ENCODE peak calls at places on chromosomes 3 and 15, in ten cellular contexts. I is HL-60; B is pancreas; S is neural crest cell; F is AG04450; L is CD8-positive, alpha-beta T cell; C is endothelial cell; A is psoas muscle; M is kidney epithelial cell; J is RWPE1. V is an unnamed sample.

GRCh38 chr3:48430359-48431101 is 644 bp upstream of the PLXNB1 start:
- DNase-seq in S (no peak), B (peak), L (no peak), M (no peak), I (no peak), A (no peak), J (no peak), C (no peak), F (no peak), V (no peak)

GRCh38 chr15:27089676-27090075 is 118.7 kb downstream of the GABRG3 start:
- DNase-seq in B (no peak), S (no peak), C (no peak), I (no peak), F (no peak), L (no peak), M (no peak), A (no peak), J (no peak), V (no peak)

GRCh38 chr3:25663324-25664065 is 1.2 kb downstream of the TOP2B start:
- DNase-seq in B (no peak), L (peak), C (peak), I (peak), J (no peak), S (no peak), M (no peak), A (no peak), F (no peak), V (no peak)

GRCh38 chr3:154112146-154112545 is 9.0 kb upstream of the ARHGEF26 start:
- DNase-seq in J (no peak), S (no peak), L (no peak), M (no peak), F (no peak), A (no peak), C (no peak), I (no peak), B (no peak), V (no peak)

GRCh38 chr3:40312661-40313226 is 3.2 kb downstream of the EIF1B start:
- DNase-seq in A (no peak), L (no peak), M (no peak), F (no peak), C (no peak), B (no peak), J (no peak), I (no peak), S (no peak), V (no peak)

GRCh38 chr3:182248349-182248880 is 536.7 kb downstream of the SOX2 start:
- DNase-seq in F (no peak), A (no peak), L (no peak), M (no peak), C (no peak), S (no peak), B (no peak), J (no peak), I (peak), V (no peak)

GRCh38 chr3:12396475-12396874 is 87.8 kb upstream of the TSEN2 start:
- DNase-seq in S (no peak), I (peak), J (no peak), B (no peak), F (no peak), C (no peak), M (no peak), L (no peak), A (no peak), V (no peak)

GRCh38 chr3:122255757-122256439 is 69.2 kb upstream of the CSTA start:
- DNase-seq in S (no peak), A (no peak), J (no peak), L (no peak), C (no peak), I (no peak), F (peak), M (no peak), B (no peak), V (no peak)

GRCh38 chr15:85667491-85668424 is 127.0 kb downstream of the KLHL25 start:
- DNase-seq in F (peak), A (no peak), J (peak), S (no peak), L (peak), I (peak), M (peak), C (no peak), B (no peak), V (no peak)

GRCh38 chr15:57881361-57881760 is 174.8 kb downstream of the POLR2M start:
- DNase-seq in S (no peak), M (no peak), J (no peak), B (no peak), A (no peak), L (no peak), I (no peak), F (no peak), C (no peak), V (no peak)

GRCh38 chr3:10917176-10917575 is 75.4 kb upstream of the SLC6A1 start:
- DNase-seq in S (no peak), M (no peak), C (no peak), F (no peak), L (no peak), B (no peak), J (peak), I (no peak), A (no peak), V (no peak)

GRCh38 chr3:99918720-99919119 is 101.1 kb downstream of the CMSS1 start:
- DNase-seq in J (no peak), F (no peak), B (no peak), A (no peak), C (no peak), L (no peak), S (no peak), M (no peak), I (no peak), V (no peak)

GRCh38 chr15:58269455-58270414 is 131.6 kb downstream of the AQP9 start:
- DNase-seq in L (peak), I (peak), F (peak), B (no peak), M (peak), C (peak), J (peak), A (no peak), S (peak), V (no peak)

GRCh38 chr3:159150176-159150575 is 348.3 kb downstream of the MFSD1 start:
- DNase-seq in A (no peak), M (no peak), I (no peak), L (no peak), C (no peak), B (no peak), F (no peak), J (no peak), S (no peak), V (no peak)

GRCh38 chr15:29822685-29823459 is 604 bp upstream of the TJP1 start:
- DNase-seq in M (no peak), I (no peak), L (no peak), C (peak), B (peak), J (peak), A (peak), F (peak), S (no peak), V (no peak)

GRCh38 chr3:51962854-51963530 is 4.3 kb downstream of the PCBP4 start:
- DNase-seq in S (no peak), F (no peak), B (peak), J (no peak), A (no peak), M (no peak), L (no peak), C (no peak), I (no peak), V (no peak)

GRCh38 chr15:57595011-57595866 is 3.5 kb downstream of the MYZAP start:
- DNase-seq in A (no peak), B (no peak), I (no peak), M (no peak), F (no peak), L (no peak), J (no peak), C (no peak), S (no peak), V (no peak)

GRCh38 chr3:193686665-193687506 is 93.9 kb downstream of the OPA1 start:
- DNase-seq in B (no peak), M (no peak), I (no peak), C (no peak), A (no peak), J (no peak), F (no peak), L (no peak), S (no peak), V (no peak)

GRCh38 chr3:112638327-112639020 is 2.5 kb downstream of the CCDC80 start:
- DNase-seq in L (no peak), F (no peak), J (no peak), M (no peak), I (no peak), A (peak), B (peak), S (no peak), C (no peak), V (no peak)

GRCh38 chr3:4953119-4953518 is 26.1 kb upstream of the BHLHE40 start:
- DNase-seq in F (no peak), J (no peak), M (no peak), A (no peak), I (no peak), S (no peak), L (no peak), B (no peak), C (no peak), V (no peak)

GRCh38 chr15:64991536-64992135 is 1.9 kb upstream of the SPG21 start:
- DNase-seq in M (no peak), J (no peak), S (no peak), B (no peak), I (no peak), A (no peak), F (peak), L (no peak), C (no peak), V (no peak)

GRCh38 chr3:149174901-149175300 is 45.5 kb downstream of the HPS3 start:
- DNase-seq in L (no peak), S (no peak), C (no peak), J (no peak), A (no peak), I (no peak), M (peak), F (no peak), B (no peak), V (no peak)

GRCh38 chr3:172152294-172152649 is 112.9 kb downstream of the FNDC3B start:
- DNase-seq in B (no peak), J (no peak), M (no peak), S (no peak), F (no peak), I (no peak), L (no peak), C (no peak), A (no peak), V (no peak)

GRCh38 chr3:94303897-94304296 is 241.0 kb downstream of the NSUN3 start:
- DNase-seq in F (no peak), L (no peak), A (no peak), I (no peak), B (no peak), J (no peak), C (no peak), S (no peak), M (no peak), V (no peak)

GRCh38 chr3:147669076-147669475 is 259.9 kb downstream of the ZIC1 start:
- DNase-seq in C (no peak), M (no peak), B (no peak), I (no peak), L (no peak), S (no peak), A (no peak), J (no peak), F (no peak), V (no peak)

GRCh38 chr15:96362759-96363678 is 32.5 kb downstream of the NR2F2 start:
- DNase-seq in J (no peak), B (no peak), I (no peak), M (no peak), L (no peak), S (no peak), A (no peak), C (peak), F (no peak), V (no peak)

GRCh38 chr3:11562277-11562881 is 81.3 kb downstream of the VGLL4 start:
- DNase-seq in B (peak), S (no peak), I (no peak), M (no peak), L (no peak), F (no peak), C (no peak), J (no peak), A (no peak), V (no peak)

GRCh38 chr3:160735801-160736200 is 20.2 kb upstream of the PPM1L start:
- DNase-seq in A (no peak), S (no peak), F (no peak), J (no peak), I (no peak), L (no peak), M (no peak), B (no peak), C (no peak), V (no peak)

GRCh38 chr15:68820589-68821189 is at the start of gene ANP32A:
- DNase-seq in S (peak), B (peak), F (peak), A (peak), C (peak), M (peak), J (peak), L (peak), I (peak), V (peak)

GRCh38 chr3:169699536-169700050 is 36.1 kb upstream of the MECOM start:
- DNase-seq in B (no peak), S (no peak), J (no peak), C (no peak), A (peak), M (no peak), I (no peak), F (peak), L (no peak), V (no peak)
- TF ChIP-seq CTCF in B (no peak), S (no peak), J (no peak), C (no peak), A (no peak), M (no peak), I (no peak), F (no peak), L (no peak), V (no peak)

DNA sequence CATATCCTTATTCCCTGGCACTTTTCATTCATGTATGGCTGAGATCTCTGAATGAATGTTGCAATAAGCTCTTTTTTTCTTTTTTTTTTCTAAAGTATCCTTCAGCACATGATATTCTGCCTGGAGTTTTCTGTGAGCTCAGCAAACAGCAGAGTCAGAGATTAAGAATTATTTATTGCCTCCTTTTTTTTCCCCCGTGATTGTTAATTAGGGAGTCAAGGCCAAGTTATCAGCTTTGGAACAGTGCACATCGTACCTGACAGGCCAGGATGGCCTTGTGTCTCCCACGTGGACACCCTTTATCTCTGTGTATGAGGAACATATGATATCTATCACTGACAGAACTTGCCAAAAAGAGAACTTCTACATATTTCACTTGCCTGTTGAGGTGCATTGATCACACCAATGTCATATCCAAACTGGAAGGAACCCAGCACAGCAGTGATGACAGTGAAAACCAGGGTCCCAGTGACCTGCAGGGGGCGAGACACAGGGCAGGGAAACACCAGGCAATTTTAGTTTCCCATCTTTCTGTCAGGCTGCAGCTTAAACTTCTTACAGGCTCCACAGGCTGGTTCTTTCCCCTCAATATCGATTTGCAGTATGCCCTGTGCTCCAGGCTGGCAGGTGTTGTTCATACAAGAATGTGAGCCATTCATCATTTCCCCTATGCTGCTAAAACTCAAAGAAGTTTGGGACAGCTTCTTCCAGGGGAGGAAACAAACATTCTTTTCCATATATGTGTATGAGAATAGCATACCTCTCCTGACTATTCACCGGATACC is 8.2 kb downstream of the SLC2A2 start:
- DNase-seq in S (peak), M (no peak), L (no peak), F (no peak), J (no peak), C (peak), A (no peak), I (no peak), B (no peak), V (no peak)
- TF ChIP-seq CTCF in S (peak), M (peak), L (no peak), F (peak), J (no peak), C (peak), A (no peak), I (no peak), B (no peak), V (no peak)

GRCh38 chr3:188204516-188204915 is 50.6 kb downstream of the LPP start:
- DNase-seq in J (no peak), A (no peak), F (no peak), C (no peak), I (no peak), L (no peak), B (no peak), S (no peak), M (no peak), V (no peak)

GRCh38 chr3:188205992-188206416 is 52.0 kb downstream of the LPP start:
- DNase-seq in I (no peak), M (no peak), A (no peak), B (no peak), L (no peak), S (no peak), F (no peak), C (peak), J (no peak), V (no peak)

GRCh38 chr3:188198760-188199327 is 44.9 kb downstream of the LPP start:
- DNase-seq in I (no peak), F (no peak), B (no peak), S (no peak), A (no peak), C (no peak), J (no peak), L (no peak), M (no peak), V (no peak)

GRCh38 chr3:188199386-188199785 is 45.4 kb downstream of the LPP start:
- DNase-seq in M (no peak), A (no peak), J (no peak), L (no peak), S (no peak), I (no peak), F (no peak), B (no peak), C (no peak), V (no peak)

GRCh38 chr3:188202358-188203138 is 48.6 kb downstream of the LPP start:
- DNase-seq in I (no peak), A (no peak), M (no peak), S (no peak), L (no peak), C (peak), F (no peak), B (no peak), J (no peak), V (no peak)
- TF ChIP-seq CTCF in I (no peak), A (no peak), M (no peak), S (peak), L (no peak), C (no peak), F (no peak), B (no peak), J (no peak), V (no peak)

GRCh38 chr3:127254730-127255129 is 33.1 kb downstream of the PRR20G start:
- DNase-seq in F (no peak), M (no peak), I (no peak), A (no peak), J (peak), C (no peak), B (no peak), S (no peak), L (no peak), V (no peak)
- TF ChIP-seq CTCF in F (peak), M (peak), I (peak), A (peak), J (peak), C (no peak), B (no peak), S (peak), L (no peak), V (no peak)

DNA sequence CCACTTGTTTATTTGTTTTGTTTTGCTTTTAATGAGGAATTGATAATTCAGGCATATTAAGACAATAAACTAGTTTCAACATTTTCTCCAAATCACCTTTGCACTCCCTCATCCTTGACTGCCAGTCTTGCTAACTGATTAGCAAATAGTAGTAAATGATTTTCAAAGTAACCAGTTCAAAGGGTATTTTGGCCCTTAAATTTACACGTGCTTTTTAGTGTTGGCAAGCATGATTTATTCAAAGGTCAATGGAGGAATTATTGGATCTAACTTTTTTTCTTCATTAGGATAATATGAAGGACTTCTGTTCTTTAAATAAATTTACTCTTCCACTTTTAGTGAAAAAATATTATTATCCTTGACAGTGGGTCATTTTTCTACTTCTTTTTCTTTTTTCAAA is 53.8 kb downstream of the BCHE start:
- DNase-seq in S (no peak), L (no peak), B (no peak), I (no peak), C (no peak), F (no peak), J (no peak), M (no peak), A (no peak), V (no peak)
- TF ChIP-seq CTCF in S (no peak), L (no peak), B (no peak), I (no peak), C (no peak), F (no peak), J (no peak), M (no peak), A (no peak), V (no peak)

V was measured in activated B cell treated with CpG ODN at 0.5 μM for 24 hours.